ENCODE peak calls at places on chromosomes 5 and 9, in ten cellular contexts. B is HCT116, H is prostate gland, A is heart left ventricle, C is stomach, E is K562, N is body of pancreas, Z is suprapubic skin, M is lower leg skin, D is tibial nerve. T is an unnamed sample.

GRCh38 chr9:98864257-98865180 is 57.0 kb downstream of the GALNT12 start:
- DNase-seq in C (no peak), Z (no peak), E (no peak), A (peak), D (peak), B (no peak), N (no peak), H (no peak), M (peak), T (no peak)

GRCh38 chr9:110918316-110919054 is 119.8 kb downstream of the LPAR1 start:
- DNase-seq in N (no peak), E (no peak), Z (no peak), C (no peak), M (no peak), H (no peak), A (no peak), B (no peak), D (no peak), T (no peak)

GRCh38 chr9:91857291-91857781 is 92.7 kb downstream of the ROR2 start:
- DNase-seq in E (peak), Z (no peak), B (no peak), D (no peak), H (no peak), M (no peak), A (no peak), N (no peak), C (no peak), T (no peak)

GRCh38 chr5:127705120-127705892 is 2.1 kb downstream of the CCDC192 start:
- DNase-seq in A (no peak), Z (no peak), C (no peak), D (peak), N (no peak), E (peak), M (no peak), H (no peak), B (peak), T (peak)

GRCh38 chr5:178285399-178286225 is 53.0 kb upstream of the PHYKPL start:
- DNase-seq in A (no peak), C (no peak), H (no peak), E (no peak), D (no peak), N (no peak), Z (peak), B (no peak), M (no peak), T (no peak)

GRCh38 chr5:126016256-126016655 is 407.0 kb upstream of the GRAMD2B start:
- DNase-seq in E (no peak), N (no peak), Z (peak), C (no peak), M (peak), D (peak), H (no peak), B (no peak), A (peak), T (peak)

GRCh38 chr5:161271816-161272215 is 274.7 kb downstream of the GABRB2 start:
- DNase-seq in H (no peak), Z (no peak), E (no peak), N (no peak), D (no peak), M (no peak), A (no peak), B (no peak), C (no peak), T (no peak)

GRCh38 chr5:15789661-15790060 is 289.7 kb downstream of the FBXL7 start:
- DNase-seq in N (no peak), C (no peak), E (no peak), H (no peak), B (no peak), Z (no peak), D (no peak), M (no peak), A (no peak), T (no peak)

GRCh38 chr5:3995954-3996619 is 400.5 kb downstream of the IRX1 start:
- DNase-seq in C (no peak), B (no peak), A (no peak), E (no peak), Z (no peak), M (no peak), D (no peak), N (no peak), H (no peak), T (no peak)

GRCh38 chr9:133370680-133371079 is 5.2 kb downstream of the SURF4 start:
- DNase-seq in H (no peak), E (no peak), M (no peak), C (no peak), D (no peak), Z (no peak), N (no peak), A (no peak), B (no peak), T (no peak)

GRCh38 chr5:66436721-66437120 is 159.5 kb upstream of the MAST4 start:
- DNase-seq in A (no peak), C (no peak), E (peak), H (no peak), B (peak), Z (no peak), D (no peak), M (no peak), N (no peak), T (no peak)

GRCh38 chr5:33556330-33557328 is 115.9 kb downstream of the TARS1 start:
- DNase-seq in C (no peak), N (peak), A (no peak), H (no peak), E (peak), Z (no peak), D (no peak), B (no peak), M (no peak), T (no peak)

GRCh38 chr5:145511351-145511750 is 323.8 kb downstream of the PRELID2 start:
- DNase-seq in N (no peak), E (no peak), M (no peak), B (no peak), A (no peak), C (no peak), H (no peak), D (no peak), Z (no peak), T (no peak)

GRCh38 chr9:93397664-93398381 is 53.7 kb upstream of the FAM120A start:
- DNase-seq in H (no peak), D (peak), M (no peak), B (no peak), N (no peak), E (no peak), Z (no peak), C (no peak), A (no peak), T (no peak)

DNA sequence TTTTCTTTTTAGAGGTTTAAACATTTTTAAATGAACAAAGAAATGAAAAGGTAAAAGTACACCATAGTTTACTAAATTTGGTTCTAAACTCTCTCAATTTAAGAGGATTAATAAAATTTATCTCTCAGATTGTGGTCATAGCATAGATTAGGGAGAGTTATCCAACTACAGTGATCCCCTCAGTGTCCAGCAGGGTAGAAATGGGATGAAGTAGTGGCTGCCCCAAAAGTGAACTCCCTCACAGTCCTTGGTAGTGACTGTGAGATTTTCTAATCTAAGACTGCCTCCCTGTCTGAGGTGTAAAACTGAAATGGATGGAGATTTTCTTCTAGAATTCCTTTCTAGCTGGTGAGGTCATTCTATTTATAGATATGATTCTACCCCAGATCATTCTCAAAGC is 455.5 kb downstream of the ACTL7B start:
- DNase-seq in M (no peak), B (no peak), N (no peak), C (no peak), D (no peak), E (no peak), Z (no peak), H (no peak), A (no peak), T (no peak)
- TF ChIP-seq CTCF in M (no peak), B (peak), N (no peak), C (no peak), D (no peak), E (no peak), Z (no peak), H (no peak), A (no peak), T (no peak)

DNA sequence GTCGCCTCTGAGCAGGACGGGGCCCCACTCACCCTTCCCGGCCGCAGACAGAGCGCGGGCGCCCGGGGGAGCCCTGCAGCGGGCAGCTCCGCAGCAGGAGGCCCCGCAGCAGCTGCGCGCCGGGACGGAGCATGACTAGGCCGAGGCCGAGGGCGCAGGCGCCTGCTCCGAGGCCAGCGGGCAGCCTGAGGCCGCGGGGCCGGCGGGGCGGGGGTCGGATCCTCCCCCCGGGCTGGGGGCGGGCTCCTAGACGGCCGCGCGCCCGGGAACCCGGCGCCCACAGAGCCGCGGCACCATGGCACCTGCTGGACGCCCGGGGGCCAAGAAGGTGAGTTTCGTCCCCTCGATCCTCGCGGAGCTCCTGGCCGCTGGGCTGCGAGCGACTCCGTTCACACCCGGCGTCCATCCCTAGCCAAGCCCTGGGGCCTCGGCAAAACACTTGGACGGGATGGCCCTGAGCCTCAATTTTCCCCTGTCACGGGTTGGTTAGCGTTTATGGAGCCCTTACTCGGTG is at the start of the genes BHMT2 and DMGDH:
- DNase-seq in M (no peak), D (no peak), H (no peak), Z (no peak), A (peak), N (peak), E (no peak), C (no peak), B (no peak), T (peak)
- H3K4me3 ChIP-seq in M (peak), D (peak), H (peak), Z (peak), A (peak), N (no peak), E (no peak), C (peak), B (no peak), T (peak)

DNA sequence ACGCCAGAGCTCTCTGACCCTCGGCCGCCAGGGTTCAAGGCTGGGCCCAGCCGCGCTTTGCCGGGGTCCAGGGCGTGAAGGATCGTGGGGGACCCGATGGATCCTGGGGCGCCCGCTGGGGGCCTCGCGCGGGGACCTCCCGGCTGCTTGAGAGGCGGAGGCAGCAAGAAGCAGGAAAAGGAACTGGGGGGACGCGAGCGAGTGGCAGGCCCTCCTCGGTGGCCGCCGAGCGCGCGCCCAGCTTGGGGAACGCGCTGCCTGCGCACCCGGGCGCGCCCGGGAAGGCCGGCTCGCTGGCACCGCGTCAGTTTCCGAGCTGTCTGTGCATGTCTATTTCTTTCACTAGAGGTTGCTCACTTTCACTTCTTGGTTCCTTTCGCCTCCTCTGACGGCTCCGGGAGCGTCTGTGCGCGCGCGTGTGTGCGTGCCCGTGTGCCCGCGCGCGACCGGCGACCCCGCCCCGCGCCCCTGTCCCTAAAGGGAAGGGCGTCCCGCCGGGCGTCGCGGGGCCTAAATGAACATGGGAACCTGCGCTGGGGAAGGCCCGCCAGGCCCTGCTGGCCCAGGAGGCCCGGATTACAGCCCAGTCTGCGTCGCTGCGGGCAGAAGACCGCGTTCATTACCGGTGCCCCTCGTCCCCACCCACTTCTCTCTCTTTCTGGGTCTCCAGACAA is 205.5 kb upstream of the IER5L start:
- DNase-seq in B (no peak), C (peak), H (peak), N (peak), Z (peak), D (peak), A (peak), M (peak), E (no peak), T (peak)
- TF ChIP-seq POLR2A in B (no peak), C (no peak), H (peak), N (no peak), Z (peak), D (peak), A (peak), M (no peak), E (no peak), T (no peak)

DNA sequence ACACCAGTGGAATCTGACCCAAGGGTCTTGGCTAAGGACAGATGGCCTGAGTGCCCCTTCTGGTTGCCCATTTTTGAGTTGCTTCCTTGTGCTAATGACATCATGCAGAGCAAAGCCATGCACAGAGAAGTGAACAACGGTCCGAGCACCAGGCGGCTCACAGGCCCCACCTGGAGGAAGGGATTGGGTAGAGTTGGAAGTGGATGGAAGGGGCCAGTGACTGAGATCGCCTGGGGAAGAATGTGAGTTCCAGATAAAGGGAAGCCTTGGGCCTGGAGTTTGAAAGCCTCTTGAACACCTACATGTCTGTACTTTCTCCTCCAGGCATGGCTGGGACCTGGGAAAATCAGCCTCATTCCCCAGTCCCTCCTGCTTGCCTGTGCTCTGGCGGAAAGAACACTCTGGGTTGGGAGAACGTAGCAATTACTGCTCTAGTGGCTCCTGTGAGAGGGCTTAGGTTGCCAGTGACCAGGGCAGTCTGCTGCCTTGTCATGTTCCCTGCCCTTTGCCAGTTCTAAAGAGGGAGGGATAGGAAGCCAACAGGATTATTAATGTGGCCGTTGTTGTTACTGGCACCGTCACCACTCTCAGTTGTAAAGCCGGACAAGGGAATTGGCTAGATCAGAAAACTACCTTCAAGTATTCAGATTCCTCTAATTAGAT is 62.5 kb upstream of the PTPN3 start:
- DNase-seq in A (no peak), N (no peak), H (no peak), M (no peak), C (no peak), B (peak), Z (no peak), D (no peak), E (peak), T (no peak)
- TF ChIP-seq CTCF in A (no peak), N (no peak), H (no peak), M (no peak), C (no peak), B (peak), Z (no peak), D (no peak), E (no peak), T (no peak)

GRCh38 chr5:159507661-159508060 is 177.4 kb upstream of the IL12B start:
- DNase-seq in D (no peak), Z (no peak), H (no peak), E (no peak), N (no peak), C (no peak), A (no peak), B (no peak), M (no peak), T (no peak)

GRCh38 chr5:159503236-159503635 is 172.9 kb upstream of the IL12B start:
- DNase-seq in C (no peak), M (no peak), A (no peak), N (no peak), H (no peak), E (no peak), B (no peak), Z (no peak), D (no peak), T (no peak)

GRCh38 chr5:159504857-159505304 is 174.6 kb upstream of the IL12B start:
- DNase-seq in E (no peak), Z (no peak), H (no peak), D (peak), A (peak), N (no peak), B (no peak), M (no peak), C (no peak), T (peak)

GRCh38 chr5:159507055-159507454 is 176.8 kb upstream of the IL12B start:
- DNase-seq in H (no peak), N (no peak), E (no peak), M (no peak), Z (no peak), B (no peak), A (no peak), C (no peak), D (no peak), T (no peak)

DNA sequence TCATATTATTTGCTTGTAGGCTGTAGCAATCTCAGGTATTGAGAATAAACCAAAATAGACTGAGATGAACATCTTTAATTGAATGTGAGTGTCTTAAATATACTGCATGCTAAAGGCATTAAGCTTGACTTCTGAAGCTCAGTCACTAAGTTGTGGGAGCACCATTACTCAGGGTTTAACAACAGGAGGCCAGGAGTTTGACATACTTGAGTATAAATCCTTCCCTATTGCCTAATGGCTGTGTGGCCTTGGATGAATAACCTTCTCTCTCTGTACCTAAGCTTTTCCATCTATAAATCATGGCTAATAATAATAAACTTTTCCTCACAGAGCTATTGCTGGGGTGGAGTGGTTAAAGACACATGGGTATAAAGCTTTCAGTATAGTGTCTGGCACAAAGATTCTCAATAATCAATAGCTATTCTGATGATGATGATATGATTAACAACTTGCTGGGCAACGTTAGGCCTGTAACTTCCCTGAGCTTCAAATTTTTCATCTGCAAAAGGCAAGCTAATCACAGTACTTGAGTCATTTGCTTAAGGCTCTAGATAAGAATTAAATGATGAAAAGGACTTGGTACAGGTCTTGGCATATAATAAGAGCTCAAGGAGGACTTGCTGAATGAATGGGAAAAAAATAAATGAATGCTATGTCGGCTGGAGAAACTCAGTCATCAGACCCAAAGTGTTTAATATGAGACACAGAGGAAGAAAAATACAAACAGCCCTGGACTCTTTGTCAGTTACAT is 174.0 kb upstream of the IL12B start:
- DNase-seq in H (no peak), N (no peak), E (no peak), B (no peak), M (no peak), C (no peak), Z (no peak), D (no peak), A (no peak), T (no peak)
- H3K4me3 ChIP-seq in H (no peak), N (no peak), E (no peak), B (no peak), M (no peak), C (no peak), Z (no peak), D (no peak), A (no peak), T (no peak)

GRCh38 chr5:172454355-172455086 is at the start of gene SH3PXD2B:
- DNase-seq in B (no peak), C (peak), M (peak), N (peak), Z (peak), E (peak), A (peak), D (no peak), H (peak), T (no peak)
- TF ChIP-seq POLR2A in B (peak), C (no peak), M (no peak), N (no peak), Z (peak), E (no peak), A (peak), D (peak), H (peak), T (no peak)

DNA sequence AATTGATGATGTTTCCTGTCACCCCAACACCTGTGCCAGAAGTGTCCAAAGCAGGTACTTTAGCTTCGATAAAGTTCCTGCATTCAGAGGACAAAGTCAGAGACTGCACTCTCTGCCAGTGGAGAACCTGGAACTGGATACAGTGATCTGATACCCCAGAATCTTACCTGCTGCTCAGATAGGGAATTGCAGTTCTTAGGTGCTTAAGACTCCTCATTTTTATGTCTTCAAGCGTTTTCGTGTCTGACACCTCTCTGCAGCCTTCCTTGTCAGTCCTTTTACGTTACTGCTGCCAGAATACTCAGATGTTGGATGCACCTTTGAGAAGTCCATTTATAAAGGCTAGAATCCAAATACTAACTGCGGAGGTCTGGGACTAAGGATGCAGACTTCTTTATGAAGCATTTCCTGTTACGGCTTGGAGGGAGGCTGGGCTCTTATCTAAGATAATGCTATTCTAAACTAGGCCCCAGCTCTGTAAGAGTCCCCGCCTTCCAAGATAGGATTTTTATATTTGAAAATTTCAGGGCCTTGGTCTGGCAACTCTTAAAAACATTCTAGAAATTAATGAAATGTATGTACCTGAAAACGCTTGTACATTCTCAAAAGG is 1.9 kb downstream of the ISOC1 start:
- DNase-seq in D (no peak), N (no peak), M (no peak), E (peak), A (no peak), C (no peak), H (no peak), B (no peak), Z (no peak), T (no peak)
- TF ChIP-seq CTCF in D (no peak), N (no peak), M (no peak), E (peak), A (no peak), C (no peak), H (peak), B (peak), Z (no peak), T (no peak)

DNA sequence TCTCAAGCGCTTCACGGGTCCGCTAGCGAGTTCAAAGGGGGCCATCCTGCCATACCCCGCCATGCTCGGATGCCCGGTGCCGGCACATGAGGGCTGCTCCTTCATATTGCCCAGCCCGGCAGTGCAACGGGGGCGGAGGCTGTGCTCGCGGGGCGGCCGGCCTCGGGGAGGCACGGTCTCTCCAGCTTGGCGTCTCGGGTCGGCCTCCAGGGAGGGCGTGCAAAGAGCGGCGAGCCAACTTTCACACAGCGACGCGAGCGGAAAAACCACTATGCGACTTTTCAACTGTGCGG is 456.1 kb downstream of the RAB3C start:
- DNase-seq in C (no peak), Z (no peak), E (no peak), N (no peak), A (no peak), M (no peak), H (peak), B (no peak), D (no peak), T (no peak)
- H3K4me3 ChIP-seq in C (peak), Z (peak), E (no peak), N (peak), A (peak), M (peak), H (peak), B (peak), D (peak), T (peak)

GRCh38 chr9:4297795-4298254 is 2.0 kb downstream of the GLIS3 start:
- DNase-seq in A (peak), M (peak), E (peak), B (no peak), D (peak), N (peak), Z (peak), C (peak), H (peak), T (peak)
- TF ChIP-seq POLR2A in A (peak), M (no peak), E (no peak), B (peak), D (no peak), N (peak), Z (no peak), C (no peak), H (peak), T (no peak)

T was measured in testis.